ENCODE peak calls at places on chromosomes 2 and 18, in seven cellular contexts. V is stimulated activated CD4-positive, alpha-beta T cell treated with anti-CD3 and anti-CD28 coated beads, Interleukin-15, amount 100 ng/mL, for 1 hour; Y is HEK293T; P is neural crest cell; D is NCI-H510A treated with DMSO at 0.1 percent for 48 hours; R is EL; C is fibroblast of lung. W is an unnamed sample.
A peak's percentile ranks its signal among the peaks of the same experiment; 100 is the strongest.

GRCh38 chr2:160932960-160933359 is 227.3 kb upstream of the TANK start:
- DNase-seq in R (peak; percentile 60), Y (no peak), C (peak; percentile 74), D (no peak), P (no peak), V (no peak), W (peak; percentile 44)

GRCh38 chr18:73245345-73245744 is 377.6 kb upstream of the NETO1 start:
- DNase-seq in C (no peak), P (no peak), V (no peak), D (no peak), Y (no peak), R (no peak), W (no peak)

GRCh38 chr2:47193607-47194006 is 38.5 kb upstream of the STPG4 start:
- DNase-seq in V (no peak), Y (no peak), C (no peak), P (no peak), D (no peak), R (no peak), W (no peak)

GRCh38 chr2:158776236-158776635 is 18.9 kb upstream of the DAPL1 start:
- DNase-seq in C (no peak), P (no peak), R (no peak), V (no peak), Y (no peak), D (peak; percentile 45), W (no peak)

GRCh38 chr2:108579631-108580030 is 45.4 kb downstream of the LIMS1 start:
- DNase-seq in C (no peak), P (no peak), D (no peak), R (peak; percentile 59), V (no peak), Y (no peak), W (peak; percentile 29)

GRCh38 chr2:223538920-223539440 is 63.2 kb downstream of the SCG2 start:
- DNase-seq in V (no peak), C (peak; percentile 49), P (no peak), Y (peak; percentile 25), R (no peak), D (peak; percentile 87), W (no peak)

GRCh38 chr18:27717816-27718215 is 459.1 kb downstream of the CDH2 start:
- DNase-seq in D (peak; percentile 82), Y (no peak), R (no peak), P (no peak), C (no peak), V (no peak), W (no peak)

GRCh38 chr2:174763793-174764179 is 486 bp downstream of the CHRNA1 start:
- DNase-seq in V (no peak), Y (no peak), P (no peak), C (no peak), R (no peak), D (no peak), W (no peak)

GRCh38 chr2:143284087-143284675 is 155.0 kb downstream of the ARHGAP15 start:
- DNase-seq in V (no peak), D (peak; percentile 16), P (no peak), Y (peak; percentile 54), R (peak; percentile 48), C (peak; percentile 59), W (peak; percentile 14)

GRCh38 chr18:79729611-79730010 is 50.0 kb downstream of the CTDP1 start:
- DNase-seq in P (no peak), D (no peak), V (no peak), R (no peak), C (no peak), Y (no peak), W (no peak)

GRCh38 chr2:241316825-241317224 is 1.1 kb downstream of the SEPTIN2 start:
- DNase-seq in V (no peak), C (no peak), Y (no peak), R (no peak), P (no peak), D (no peak), W (no peak)

GRCh38 chr2:28225472-28225915 is 167.2 kb upstream of the FOSL2 start:
- DNase-seq in C (no peak), P (no peak), R (no peak), Y (no peak), V (no peak), D (no peak), W (no peak)

GRCh38 chr2:174682578-174683391 is 81.5 kb downstream of the CHRNA1 start:
- DNase-seq in Y (peak; percentile 70), V (peak; percentile 28), R (peak; percentile 69), C (peak; percentile 60), D (peak; percentile 79), P (peak; percentile 60), W (peak; percentile 95)

GRCh38 chr2:68980956-68981355 is 6.5 kb downstream of the GKN1 start:
- DNase-seq in P (no peak), D (no peak), Y (no peak), V (no peak), R (no peak), C (no peak), W (no peak)

GRCh38 chr18:48837676-48838075 is 113.1 kb downstream of the SMAD7 start:
- DNase-seq in V (no peak), P (no peak), C (no peak), D (no peak), Y (no peak), R (no peak), W (no peak)

GRCh38 chr2:188808921-188809320 is 165.3 kb upstream of the COL3A1 start:
- DNase-seq in V (no peak), C (peak; percentile 69), Y (no peak), R (peak; percentile 91), D (no peak), P (no peak), W (no peak)

GRCh38 chr2:238381341-238382130 is 45.2 kb upstream of the ASB1 start:
- DNase-seq in Y (no peak), P (no peak), V (no peak), C (no peak), D (no peak), R (no peak), W (no peak)

GRCh38 chr18:27599202-27599829 is 414.2 kb upstream of the CHST9 start:
- DNase-seq in V (no peak), P (peak; percentile 69), R (peak; percentile 44), Y (peak; percentile 69), D (peak; percentile 90), C (peak; percentile 34), W (peak; percentile 63)

GRCh38 chr2:205684871-205685313 is 2.6 kb downstream of the NRP2 start:
- DNase-seq in C (peak; percentile 42), D (no peak), R (no peak), V (no peak), P (no peak), Y (no peak), W (no peak)

GRCh38 chr2:58734365-58734764 is 493.2 kb upstream of the FANCL start:
- DNase-seq in Y (no peak), R (peak; percentile 8), D (peak; percentile 5), C (no peak), V (no peak), P (no peak), W (no peak)

W was measured in GM03348.